ENCODE peak calls at places on chromosomes 6 and 20, in ten cellular contexts. X is NCI-H748 treated with DMSO at 0.1 percent for 48 hours; O is stimulated activated CD4-positive, alpha-beta T cell treated with anti-CD3 and anti-CD28 coated beads, Interleukin-12 subunit alpha, Interleukin-12 subunit beta, amount 100 ng/mL, for 24 hours; G is AG04449; T is ELF-1; V is NCI-H69; C is T-helper 9 cell; W is anterior cingulate cortex; M is foreskin fibroblast; K is progenitor cell of endocrine pancreas. J is an unnamed sample.

GRCh38 chr20:53873249-53873642 is 197.1 kb downstream of the BCAS1 start:
- DNase-seq in G (no peak), K (no peak), M (no peak), O (no peak), X (no peak), C (no peak), W (no peak), V (no peak), T (no peak), J (no peak)

GRCh38 chr6:136469154-136469553 is 81.1 kb downstream of the MAP7 start:
- DNase-seq in C (no peak), M (no peak), X (no peak), T (no peak), V (no peak), W (no peak), O (no peak), K (no peak), G (no peak), J (no peak)

GRCh38 chr6:99016355-99016754 is 68.6 kb upstream of the FBXL4 start:
- DNase-seq in M (peak; percentile 10), G (peak; percentile 47), W (no peak), C (no peak), T (no peak), X (no peak), K (no peak), O (no peak), V (no peak), J (no peak)

GRCh38 chr6:43705996-43706395 is 18.4 kb upstream of the MRPS18A start:
- DNase-seq in C (no peak), O (no peak), V (peak; percentile 71), W (no peak), T (no peak), K (no peak), G (no peak), M (peak; percentile 35), X (no peak), J (peak; percentile 24)

GRCh38 chr6:68053805-68054373 is 581.2 kb upstream of the ADGRB3 start:
- DNase-seq in K (no peak), X (no peak), G (no peak), M (no peak), W (no peak), T (no peak), C (no peak), O (no peak), V (no peak), J (no peak)

GRCh38 chr6:90780778-90781177 is 193.9 kb upstream of the MAP3K7 start:
- DNase-seq in G (no peak), T (no peak), X (no peak), V (no peak), M (no peak), C (no peak), W (no peak), O (no peak), K (no peak), J (no peak)

GRCh38 chr6:106973841-106974336 is 640 bp downstream of the CD24 start:
- DNase-seq in V (peak; percentile 78), W (no peak), M (no peak), O (no peak), G (no peak), K (no peak), C (no peak), T (peak; percentile 50), X (peak; percentile 33), J (peak; percentile 19)

GRCh38 chr6:126176266-126176665 is 163.6 kb upstream of the CENPW start:
- DNase-seq in X (no peak), T (no peak), O (no peak), K (no peak), V (peak; percentile 82), W (no peak), G (no peak), C (no peak), M (no peak), J (peak; percentile 20)